ENCODE peak calls at places on chromosomes 5 and 9, in four cellular contexts. G, B, I and F are unnamed samples.

GRCh38 chr5:142290574-142291299 is 34.1 kb downstream of the SPRY4 start:
- DNase-seq in G (peak), B (no peak), I (no peak), F (no peak)

GRCh38 chr5:119016125-119016774 is 27.9 kb upstream of the DTWD2 start:
- DNase-seq in G (no peak), B (no peak), I (no peak), F (peak)

GRCh38 chr9:27086818-27087680 is 22.0 kb upstream of the TEK start:
- DNase-seq in G (peak), B (no peak), I (no peak), F (no peak)

GRCh38 chr5:143557992-143558506 is 154.6 kb upstream of the NR3C1 start:
- DNase-seq in G (no peak), B (no peak), I (no peak), F (no peak)

GRCh38 chr9:130446111-130446861 is 1.5 kb downstream of the ASS1 start:
- DNase-seq in G (peak), B (no peak), I (peak), F (no peak)

GRCh38 chr5:150278046-150278760 is 11.4 kb downstream of the CAMK2A start:
- DNase-seq in G (peak), B (no peak), I (no peak), F (no peak)

GRCh38 chr9:117656007-117656406 is 48.2 kb upstream of the TLR4 start:
- DNase-seq in G (no peak), B (no peak), I (no peak), F (no peak)

GRCh38 chr9:7780261-7780988 is 19.2 kb downstream of the DMAC1 start:
- DNase-seq in G (peak), B (no peak), I (no peak), F (no peak)

GRCh38 chr5:141816598-141817399 is 61.4 kb downstream of the PCDH1 start:
- DNase-seq in G (no peak), B (no peak), I (no peak), F (no peak)

GRCh38 chr5:146825033-146825432 is 53.5 kb downstream of the PPP2R2B start:
- DNase-seq in G (peak), B (no peak), I (no peak), F (no peak)

GRCh38 chr9:120850315-120850714 is 7.6 kb upstream of the PSMD5 start:
- DNase-seq in G (no peak), B (no peak), I (no peak), F (no peak)

GRCh38 chr9:84955971-84956370 is 286.4 kb downstream of the NTRK2 start:
- DNase-seq in G (no peak), B (no peak), I (no peak), F (no peak)

GRCh38 chr5:40356248-40356647 is 323.5 kb upstream of the PTGER4 start:
- DNase-seq in G (no peak), B (no peak), I (no peak), F (no peak)

GRCh38 chr5:21238786-21239185 is 1250.8 kb upstream of the CDH18 start:
- DNase-seq in G (no peak), B (no peak), I (no peak), F (no peak)

GRCh38 chr9:82513242-82513750 is 524.7 kb downstream of the SPATA31D1 start:
- DNase-seq in G (peak), B (no peak), I (no peak), F (no peak)

GRCh38 chr5:6812800-6813731 is 99.8 kb downstream of the TENT4A start:
- DNase-seq in G (peak), B (no peak), I (peak), F (no peak)

GRCh38 chr9:456365-456764 is 241.7 kb downstream of the DOCK8 start:
- DNase-seq in G (peak), B (no peak), I (peak), F (no peak)

GRCh38 chr5:110945874-110946436 is 125.6 kb upstream of the TSLP start:
- DNase-seq in G (no peak), B (no peak), I (no peak), F (no peak)

GRCh38 chr9:90107864-90108263 is 503.1 kb downstream of the GADD45G start:
- DNase-seq in G (no peak), B (no peak), I (no peak), F (no peak)

GRCh38 chr5:115394531-115394930 is 98.1 kb upstream of the CCDC112 start:
- DNase-seq in G (no peak), B (no peak), I (no peak), F (no peak)

GRCh38 chr5:376951-377325 is 55.4 kb downstream of the AHRR start:
- DNase-seq in G (no peak), B (no peak), I (no peak), F (no peak)

GRCh38 chr9:79166005-79166404 is 405.8 kb upstream of the TLE4 start:
- DNase-seq in G (no peak), B (no peak), I (no peak), F (no peak)